ENCODE peak calls at places on chromosomes 1 and 21, in five cellular contexts. One of them, this sample, is unnamed.

GRCh38 chr1:244576259-244576892 is 76.5 kb upstream of the DESI2 start:
- DNase-seq in MM.1S: no peak
- DNase-seq in A549: no peak
- DNase-seq in psoas muscle: no peak
- DNase-seq in stomach: no peak
- DNase-seq in this sample: no peak

GRCh38 chr1:33300673-33301072 is 20.2 kb downstream of the A3GALT2 start:
- DNase-seq in MM.1S: no peak
- DNase-seq in A549: no peak
- DNase-seq in psoas muscle: peak; percentile 74
- DNase-seq in stomach: peak; percentile 73
- DNase-seq in this sample: no peak

GRCh38 chr1:237241038-237241437 is 199.1 kb downstream of the RYR2 start:
- DNase-seq in MM.1S: no peak
- DNase-seq in A549: no peak
- DNase-seq in psoas muscle: no peak
- DNase-seq in stomach: no peak
- DNase-seq in this sample: no peak

GRCh38 chr1:225470691-225471452 is 43.0 kb upstream of the LBR start:
- DNase-seq in MM.1S: no peak
- DNase-seq in A549: no peak
- DNase-seq in psoas muscle: peak; percentile 47
- DNase-seq in stomach: no peak
- DNase-seq in this sample: no peak

GRCh38 chr1:234823191-234824176 is 213.5 kb upstream of the IRF2BP2 start:
- DNase-seq in MM.1S: no peak
- DNase-seq in A549: no peak
- DNase-seq in psoas muscle: no peak
- DNase-seq in stomach: no peak
- DNase-seq in this sample: no peak

GRCh38 chr1:31410871-31411270 is 2.1 kb upstream of the SERINC2 start:
- DNase-seq in MM.1S: no peak
- DNase-seq in A549: no peak
- DNase-seq in psoas muscle: no peak
- DNase-seq in stomach: no peak
- DNase-seq in this sample: no peak

GRCh38 chr1:24973315-24973714 is 43.2 kb upstream of the RUNX3 start:
- DNase-seq in MM.1S: no peak
- DNase-seq in A549: no peak
- DNase-seq in psoas muscle: no peak
- DNase-seq in stomach: no peak
- DNase-seq in this sample: no peak

GRCh38 chr1:157407917-157408525 is 144.3 kb downstream of the FCRL5 start:
- DNase-seq in MM.1S: no peak
- DNase-seq in A549: no peak
- DNase-seq in psoas muscle: no peak
- DNase-seq in stomach: no peak
- DNase-seq in this sample: no peak

GRCh38 chr21:30227633-30228404 is 11.9 kb upstream of the CLDN8 start:
- DNase-seq in MM.1S: no peak
- DNase-seq in A549: no peak
- DNase-seq in psoas muscle: no peak
- DNase-seq in stomach: no peak
- DNase-seq in this sample: no peak

GRCh38 chr1:42674214-42674613 is 8.0 kb upstream of the YBX1 start:
- DNase-seq in MM.1S: no peak
- DNase-seq in A549: no peak
- DNase-seq in psoas muscle: no peak
- DNase-seq in stomach: peak; percentile 46
- DNase-seq in this sample: no peak

GRCh38 chr1:1021010-1021845 is 1.3 kb downstream of the AGRN start:
- DNase-seq in MM.1S: no peak
- DNase-seq in A549: no peak
- DNase-seq in psoas muscle: peak; percentile 75
- DNase-seq in stomach: peak; percentile 80
- DNase-seq in this sample: peak; percentile 74

GRCh38 chr1:187237542-187237941 is 408.8 kb downstream of the PLA2G4A start:
- DNase-seq in MM.1S: no peak
- DNase-seq in A549: no peak
- DNase-seq in psoas muscle: no peak
- DNase-seq in stomach: no peak
- DNase-seq in this sample: no peak

GRCh38 chr1:154621875-154622274 is 13.9 kb upstream of the ADAR start:
- DNase-seq in MM.1S: no peak
- DNase-seq in A549: no peak
- DNase-seq in psoas muscle: no peak
- DNase-seq in stomach: no peak
- DNase-seq in this sample: no peak

GRCh38 chr1:185704181-185704580 is 30.0 kb upstream of the HMCN1 start:
- DNase-seq in MM.1S: no peak
- DNase-seq in A549: no peak
- DNase-seq in psoas muscle: no peak
- DNase-seq in stomach: no peak
- DNase-seq in this sample: no peak

GRCh38 chr1:205963352-205963751 is 20.1 kb upstream of the SLC26A9 start:
- DNase-seq in MM.1S: no peak
- DNase-seq in A549: no peak
- DNase-seq in psoas muscle: peak; percentile 8
- DNase-seq in stomach: no peak
- DNase-seq in this sample: no peak

GRCh38 chr1:234619794-234620247 is 9.8 kb upstream of the IRF2BP2 start:
- DNase-seq in MM.1S: no peak
- DNase-seq in A549: no peak
- DNase-seq in psoas muscle: no peak
- DNase-seq in stomach: no peak
- DNase-seq in this sample: peak; percentile 32

GRCh38 chr1:238772321-238772720 is 614.0 kb upstream of the CHRM3 start:
- DNase-seq in MM.1S: no peak
- DNase-seq in A549: no peak
- DNase-seq in psoas muscle: no peak
- DNase-seq in stomach: no peak
- DNase-seq in this sample: no peak

DNA sequence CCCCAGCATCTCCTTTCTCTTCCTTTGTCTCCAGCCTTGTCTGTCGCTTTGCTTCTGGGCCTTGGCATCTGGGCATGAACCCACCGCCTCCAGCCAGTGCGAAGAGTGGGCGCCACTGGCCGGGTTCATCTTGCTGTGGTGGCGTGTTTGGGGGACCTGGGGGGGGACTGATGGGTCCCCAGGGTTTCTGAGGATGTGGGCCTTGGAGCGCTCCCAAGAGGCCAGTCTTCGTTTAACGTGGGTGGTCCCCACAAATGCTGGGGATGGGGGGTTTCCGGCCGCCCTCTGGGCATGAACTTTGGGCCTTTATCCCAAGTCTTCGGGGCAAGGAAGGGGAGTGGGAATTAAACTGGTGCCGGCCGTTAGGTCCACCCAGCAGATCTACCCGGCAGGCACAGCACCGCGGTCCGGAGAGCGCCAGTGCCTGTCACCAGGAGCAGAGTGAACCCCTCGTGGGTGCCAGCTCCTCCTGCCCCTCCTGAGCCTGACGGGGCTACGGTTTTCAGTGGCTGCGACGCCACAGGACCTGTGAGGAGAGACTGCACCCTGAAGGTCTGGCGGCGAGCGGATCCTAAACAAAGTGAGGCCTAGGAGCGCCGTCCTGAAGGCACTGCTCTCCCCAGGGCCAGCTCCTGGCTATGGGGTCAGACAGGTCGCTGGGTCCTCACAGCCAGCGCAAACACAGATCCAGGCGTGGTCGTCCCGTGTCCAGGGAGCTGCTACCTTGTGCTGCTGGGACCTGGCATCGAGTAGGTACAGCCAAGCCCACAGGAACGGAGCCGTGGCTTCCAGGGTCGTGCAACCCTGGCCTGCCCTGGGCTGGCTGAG is 12.1 kb upstream of the C1orf174 start:
- DNase-seq in MM.1S: no peak
- DNase-seq in A549: no peak
- DNase-seq in psoas muscle: no peak
- DNase-seq in stomach: no peak
- DNase-seq in this sample: no peak
- H3K4me3 ChIP-seq in MM.1S: no peak overlapping the region
- H3K4me3 ChIP-seq in A549: no peak overlapping the region
- H3K4me3 ChIP-seq in psoas muscle: no peak overlapping the region
- H3K4me3 ChIP-seq in stomach: no peak overlapping the region
- H3K4me3 ChIP-seq in this sample: no peak overlapping the region

GRCh38 chr21:9737871-9738520 is 783.4 kb upstream of the TPTE start:
- DNase-seq in MM.1S: no peak
- DNase-seq in A549: no peak
- DNase-seq in psoas muscle: no peak
- DNase-seq in stomach: no peak
- DNase-seq in this sample: no peak
- H3K9me3 ChIP-seq in MM.1S: no peaks in the 10 kb centered on the region
- H3K9me3 ChIP-seq in A549: no peaks in the 10 kb centered on the region
- H3K9me3 ChIP-seq in psoas muscle: no peaks in the 10 kb centered on the region
- H3K9me3 ChIP-seq in stomach: peaks cover 61% of the 10 kb centered on the region
- H3K9me3 ChIP-seq in this sample: peaks cover 11% of the 10 kb centered on the region

GRCh38 chr1:241479294-241479693 is 40.3 kb downstream of the FH start:
- DNase-seq in MM.1S: no peak
- DNase-seq in A549: no peak
- DNase-seq in psoas muscle: no peak
- DNase-seq in stomach: no peak
- DNase-seq in this sample: no peak
- H3K4me3 ChIP-seq in MM.1S: no peak overlapping the region
- H3K4me3 ChIP-seq in A549: no peak overlapping the region
- H3K4me3 ChIP-seq in psoas muscle: no peak overlapping the region
- H3K4me3 ChIP-seq in stomach: no peak overlapping the region
- H3K4me3 ChIP-seq in this sample: no peak overlapping the region

GRCh38 chr1:152442765-152443164 is 28.7 kb upstream of the CRNN start:
- DNase-seq in MM.1S: no peak
- DNase-seq in A549: no peak
- DNase-seq in psoas muscle: no peak
- DNase-seq in stomach: no peak
- DNase-seq in this sample: peak; percentile 97

GRCh38 chr1:152441756-152442155 is 27.7 kb upstream of the CRNN start:
- DNase-seq in MM.1S: no peak
- DNase-seq in A549: no peak
- DNase-seq in psoas muscle: no peak
- DNase-seq in stomach: no peak
- DNase-seq in this sample: no peak

GRCh38 chr1:152442291-152442690 is 28.2 kb upstream of the CRNN start:
- DNase-seq in MM.1S: no peak
- DNase-seq in A549: no peak
- DNase-seq in psoas muscle: no peak
- DNase-seq in stomach: no peak
- DNase-seq in this sample: no peak

GRCh38 chr1:152444045-152444444 is 30.0 kb upstream of the CRNN start:
- DNase-seq in MM.1S: no peak
- DNase-seq in A549: no peak
- DNase-seq in psoas muscle: no peak
- DNase-seq in stomach: no peak
- DNase-seq in this sample: no peak

GRCh38 chr1:152440635-152441471 is 26.8 kb upstream of the CRNN start:
- DNase-seq in MM.1S: peak; percentile 94
- DNase-seq in A549: peak; percentile 89
- DNase-seq in psoas muscle: peak; percentile 75
- DNase-seq in stomach: peak; percentile 73
- DNase-seq in this sample: peak; percentile 75
- H3K9me3 ChIP-seq in MM.1S: no peaks in the 10 kb centered on the region
- H3K9me3 ChIP-seq in A549: no peaks in the 10 kb centered on the region
- H3K9me3 ChIP-seq in psoas muscle: no peaks in the 10 kb centered on the region
- H3K9me3 ChIP-seq in stomach: no peaks in the 10 kb centered on the region
- H3K9me3 ChIP-seq in this sample: no peaks in the 10 kb centered on the region

DNA sequence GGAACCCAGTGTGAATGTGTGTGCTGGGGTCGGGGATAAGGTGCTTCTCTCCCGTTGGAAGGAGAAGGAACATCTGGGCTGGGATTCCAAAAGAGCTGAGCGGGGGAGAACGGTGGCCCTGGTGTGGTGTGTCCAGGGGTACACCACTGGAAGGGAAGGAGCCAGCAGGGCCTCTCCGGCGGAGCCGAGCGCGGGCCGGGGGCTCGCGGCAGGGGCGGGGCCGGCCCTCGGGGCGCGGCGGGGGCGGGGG is 231 bp upstream of the RPS6KA1 start:
- DNase-seq in MM.1S: no peak
- DNase-seq in A549: no peak
- DNase-seq in psoas muscle: no peak
- DNase-seq in stomach: no peak
- DNase-seq in this sample: no peak
- H3K4me3 ChIP-seq in MM.1S: peak overlapping the region; percentile 63
- H3K4me3 ChIP-seq in A549: peak overlapping the region; percentile 58
- H3K4me3 ChIP-seq in psoas muscle: peak overlapping the region; percentile 74
- H3K4me3 ChIP-seq in stomach: peak overlapping the region; percentile 79
- H3K4me3 ChIP-seq in this sample: peak overlapping the region; percentile 99

GRCh38 chr21:38228115-38228514 is 28.7 kb upstream of the KCNJ15 start:
- DNase-seq in MM.1S: no peak
- DNase-seq in A549: no peak
- DNase-seq in psoas muscle: no peak
- DNase-seq in stomach: no peak
- DNase-seq in this sample: no peak

GRCh38 chr21:38221594-38221993 is 35.2 kb upstream of the KCNJ15 start:
- DNase-seq in MM.1S: no peak
- DNase-seq in A549: no peak
- DNase-seq in psoas muscle: no peak
- DNase-seq in stomach: no peak
- DNase-seq in this sample: no peak

GRCh38 chr21:38227401-38227800 is 29.4 kb upstream of the KCNJ15 start:
- DNase-seq in MM.1S: no peak
- DNase-seq in A549: no peak
- DNase-seq in psoas muscle: no peak
- DNase-seq in stomach: no peak
- DNase-seq in this sample: no peak

GRCh38 chr21:38220270-38220737 is 36.5 kb upstream of the KCNJ15 start:
- DNase-seq in MM.1S: no peak
- DNase-seq in A549: no peak
- DNase-seq in psoas muscle: no peak
- DNase-seq in stomach: peak; percentile 44
- DNase-seq in this sample: no peak

DNA sequence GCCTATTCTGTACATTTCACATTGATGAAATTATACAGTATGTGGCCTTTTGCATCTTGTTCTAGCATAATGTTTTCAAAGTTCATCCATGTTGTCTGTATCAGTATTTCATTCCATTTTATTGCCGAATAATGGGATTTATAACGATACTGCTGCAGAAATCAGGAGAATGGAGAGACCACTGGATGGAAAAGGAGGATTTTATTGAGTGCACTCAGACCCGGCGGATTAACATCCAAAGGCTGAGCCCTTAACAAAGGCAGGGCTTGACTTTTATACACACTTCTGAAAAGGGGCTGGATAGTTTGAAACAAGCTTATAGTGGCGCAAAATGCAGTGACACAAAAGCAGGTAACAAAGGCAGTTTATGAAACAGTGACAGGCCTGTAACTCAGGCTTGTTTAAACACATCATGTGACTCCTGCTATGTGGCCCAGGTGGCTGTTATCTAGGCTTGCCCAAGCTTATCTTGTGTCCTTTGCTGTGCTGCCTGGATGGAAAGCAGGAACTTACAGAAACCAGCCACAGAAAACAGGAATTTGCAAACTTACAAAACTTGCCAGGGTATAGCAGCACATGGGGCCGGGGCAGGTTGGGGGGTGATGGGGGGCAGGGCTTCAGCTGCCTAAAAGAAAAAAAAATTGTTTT is 32.8 kb upstream of the KCNJ15 start:
- DNase-seq in MM.1S: no peak
- DNase-seq in A549: no peak
- DNase-seq in psoas muscle: no peak
- DNase-seq in stomach: no peak
- DNase-seq in this sample: no peak
- H3K9me3 ChIP-seq in MM.1S: no peaks in the 10 kb centered on the region
- H3K9me3 ChIP-seq in A549: peaks cover 65% of the 10 kb centered on the region
- H3K9me3 ChIP-seq in psoas muscle: peaks cover 9% of the 10 kb centered on the region
- H3K9me3 ChIP-seq in stomach: peaks cover 42% of the 10 kb centered on the region
- H3K9me3 ChIP-seq in this sample: peaks cover 35% of the 10 kb centered on the region